ENCODE peak calls at places on chromosomes 12 and 14, in five cellular contexts. M is AG04450, Q is left ventricle myocardium inferior, P is breast epithelium, B is fibroblast of lung. J is an unnamed sample. For H3K9me3, the result is how much of the 10 kb centered on the place peaks cover.

GRCh38 chr12:123734268-123734667 is 22.1 kb downstream of the ATP6V0A2 start:
- DNase-seq in M (no peak), Q (no peak), P (no peak), B (no peak), J (no peak)

GRCh38 chr14:21526672-21527319 is 650 bp upstream of the SALL2 start:
- DNase-seq in M (no peak), Q (no peak), P (no peak), B (no peak), J (no peak)

GRCh38 chr12:89707992-89708792 is 446 bp downstream of the ATP2B1 start:
- DNase-seq in M (no peak), Q (peak), P (peak), B (peak), J (peak)

GRCh38 chr12:23803547-23803946 is 145.9 kb downstream of the SOX5 start:
- DNase-seq in M (no peak), Q (no peak), P (no peak), B (peak), J (no peak)

GRCh38 chr14:73661872-73662271 is 17.1 kb downstream of the DNAL1 start:
- DNase-seq in M (peak), Q (no peak), P (no peak), B (peak), J (no peak)

GRCh38 chr14:65382586-65382985 is 29.9 kb upstream of the FUT8 start:
- DNase-seq in M (no peak), Q (no peak), P (no peak), B (no peak), J (no peak)

GRCh38 chr12:121953695-121954094 is 35.3 kb downstream of the CFAP251 start:
- DNase-seq in M (no peak), Q (no peak), P (no peak), B (no peak), J (no peak)

GRCh38 chr12:96425321-96425720 is 25.1 kb upstream of the CDK17 start:
- DNase-seq in M (peak), Q (no peak), P (no peak), B (peak), J (no peak)

GRCh38 chr12:95006206-95006605 is 2.7 kb upstream of the NDUFA12 start:
- DNase-seq in M (no peak), Q (no peak), P (no peak), B (no peak), J (no peak)

GRCh38 chr12:67080637-67081036 is 188.5 kb upstream of the CAND1 start:
- DNase-seq in M (no peak), Q (no peak), P (no peak), B (no peak), J (no peak)

GRCh38 chr12:103654816-103655215 is 67.7 kb downstream of the STAB2 start:
- DNase-seq in M (no peak), Q (no peak), P (no peak), B (no peak), J (no peak)

GRCh38 chr12:11651377-11651776 is 1.9 kb downstream of the ETV6 start:
- DNase-seq in M (no peak), Q (no peak), P (no peak), B (no peak), J (no peak)

GRCh38 chr12:41509655-41510054 is 321.5 kb downstream of the PDZRN4 start:
- DNase-seq in M (no peak), Q (no peak), P (no peak), B (no peak), J (no peak)

GRCh38 chr12:39722511-39722910 is 102.9 kb upstream of the ABCD2 start:
- DNase-seq in M (no peak), Q (no peak), P (no peak), B (no peak), J (no peak)

GRCh38 chr12:124852329-124852831 is 11.3 kb downstream of the SCARB1 start:
- DNase-seq in M (no peak), Q (peak), P (no peak), B (no peak), J (peak)

GRCh38 chr12:66776974-66777373 is 98.1 kb upstream of the GRIP1 start:
- DNase-seq in M (no peak), Q (no peak), P (no peak), B (no peak), J (no peak)

GRCh38 chr12:89450922-89451321 is 73.7 kb downstream of the GALNT4 start:
- DNase-seq in M (peak), Q (no peak), P (no peak), B (peak), J (no peak)

GRCh38 chr12:46088040-46088439 is 97.7 kb upstream of the SCAF11 start:
- DNase-seq in M (no peak), Q (no peak), P (no peak), B (no peak), J (no peak)

GRCh38 chr12:75553865-75554555 is 42.6 kb upstream of the KRR1 start:
- DNase-seq in M (no peak), Q (no peak), P (no peak), B (peak), J (no peak)

GRCh38 chr14:100664234-100664633 is 62.5 kb upstream of the DLK1 start:
- DNase-seq in M (no peak), Q (no peak), P (no peak), B (no peak), J (no peak)

GRCh38 chr14:22837059-22837749 is 819 bp downstream of the MMP14 start:
- DNase-seq in M (no peak), Q (peak), P (no peak), B (peak), J (peak)

GRCh38 chr14:101076451-101077220 is 173.1 kb upstream of the RTL1 start:
- DNase-seq in M (no peak), Q (no peak), P (peak), B (no peak), J (no peak)

GRCh38 chr12:111216387-111217159 is 152.3 kb downstream of the PHETA1 start:
- DNase-seq in M (no peak), Q (no peak), P (no peak), B (no peak), J (no peak)

GRCh38 chr12:89225808-89226368 is 126.4 kb downstream of the DUSP6 start:
- DNase-seq in M (peak), Q (no peak), P (peak), B (peak), J (no peak)

GRCh38 chr14:85313801-85314207 is 216.1 kb upstream of the FLRT2 start:
- DNase-seq in M (peak), Q (no peak), P (no peak), B (peak), J (no peak)

GRCh38 chr14:29601559-29602109 is 326.0 kb downstream of the PRKD1 start:
- DNase-seq in M (no peak), Q (no peak), P (no peak), B (peak), J (no peak)

GRCh38 chr14:96341323-96341722 is 21.8 kb downstream of the ATG2B start:
- DNase-seq in M (no peak), Q (no peak), P (no peak), B (no peak), J (no peak)

GRCh38 chr12:6613015-6613775 is 6.0 kb upstream of the CHD4 start:
- DNase-seq in M (no peak), Q (peak), P (peak), B (peak), J (peak)

GRCh38 chr12:55727643-55728184 is 1.1 kb downstream of the CD63 start:
- DNase-seq in M (no peak), Q (peak), P (no peak), B (peak), J (peak)

GRCh38 chr12:75437564-75437963 is 43.0 kb upstream of the GLIPR1 start:
- DNase-seq in M (no peak), Q (no peak), P (no peak), B (peak), J (no peak)

GRCh38 chr14:105914738-105915385 is 388.5 kb downstream of the TMEM121 start:
- DNase-seq in M (no peak), Q (peak), P (no peak), B (no peak), J (no peak)

GRCh38 chr14:105919458-105920150 is 393.2 kb downstream of the TMEM121 start:
- DNase-seq in M (no peak), Q (peak), P (no peak), B (no peak), J (peak)

GRCh38 chr14:105913861-105914260 is 387.5 kb downstream of the TMEM121 start:
- DNase-seq in M (no peak), Q (peak), P (no peak), B (no peak), J (no peak)

GRCh38 chr14:105918496-105919262 is 392.3 kb downstream of the TMEM121 start:
- DNase-seq in M (no peak), Q (peak), P (no peak), B (no peak), J (no peak)

DNA sequence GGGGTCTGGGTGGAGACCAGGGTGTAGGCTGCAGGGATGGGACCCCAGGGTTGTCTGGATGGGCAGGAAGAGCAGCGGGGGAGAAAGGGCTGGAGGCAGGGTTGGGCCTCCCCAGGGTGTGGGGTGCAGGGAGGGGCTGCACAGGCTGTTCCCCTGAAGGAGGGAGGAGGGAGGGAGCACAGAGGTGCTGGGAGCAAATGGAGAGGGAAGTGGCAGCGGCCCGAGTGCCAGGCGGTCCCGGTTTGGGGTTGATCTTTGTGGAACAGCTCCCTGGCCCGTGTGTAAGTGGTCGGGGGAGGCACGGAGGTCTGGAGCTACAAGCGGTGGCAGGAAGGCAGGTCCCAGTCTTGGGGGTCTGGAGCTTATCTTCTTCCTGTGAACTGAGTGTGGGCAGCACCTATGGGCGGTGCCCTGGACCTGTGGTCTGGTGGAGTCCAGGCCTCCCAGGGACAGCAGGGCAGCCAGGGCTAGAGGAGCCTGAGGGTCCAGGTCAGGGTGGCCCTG is 391.6 kb downstream of the TMEM121 start:
- DNase-seq in M (no peak), Q (peak), P (no peak), B (no peak), J (peak)
- H3K9me3 ChIP-seq in M (half or more), Q (under half), P (under half), B (under half), J (under half)

DNA sequence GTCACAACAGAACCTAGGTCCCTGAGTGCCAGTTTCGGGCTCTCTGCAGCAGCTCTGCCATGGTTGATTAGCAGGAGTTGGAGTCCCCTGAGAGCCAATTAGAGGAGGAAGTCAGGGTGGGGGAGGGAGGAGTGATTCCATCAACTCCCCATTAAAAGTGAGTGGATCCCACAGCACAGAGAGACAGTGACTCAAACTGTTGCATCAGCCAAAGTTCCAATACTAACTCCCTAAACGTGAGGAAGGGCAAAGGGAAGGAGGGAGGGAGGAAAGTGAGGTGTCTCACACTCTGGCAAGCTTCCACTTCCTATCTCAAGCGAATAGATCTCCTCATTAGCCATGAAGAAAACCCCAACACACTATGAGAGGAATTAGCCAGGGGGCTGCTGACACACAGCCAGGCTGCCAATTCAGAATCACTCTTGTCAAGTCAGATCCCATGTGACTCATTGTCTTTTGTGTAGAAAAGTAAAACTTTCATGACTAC is 23.6 kb downstream of the OR11H4 start:
- DNase-seq in M (no peak), Q (no peak), P (no peak), B (peak), J (no peak)
- H3K4me3 ChIP-seq in M (no peak), Q (no peak), P (no peak), B (no peak), J (no peak)

DNA sequence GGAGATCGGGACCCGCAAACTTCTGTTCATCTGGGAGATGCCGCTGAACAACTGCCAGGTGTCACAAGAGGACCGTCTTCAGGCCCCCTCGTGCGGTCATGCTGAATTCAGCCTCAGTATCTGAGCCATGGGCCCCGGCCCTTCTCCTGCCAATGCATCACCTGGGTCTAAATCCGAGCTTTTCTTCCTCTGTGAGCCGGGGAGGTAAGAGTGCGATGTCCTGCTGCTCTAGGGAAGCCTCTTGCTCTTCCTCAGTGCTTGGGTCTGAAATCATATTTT is 155.8 kb upstream of the FKBP4 start:
- DNase-seq in M (no peak), Q (no peak), P (no peak), B (no peak), J (no peak)
- H3K9me3 ChIP-seq in M (under half), Q (under half), P (under half), B (under half), J (under half)

GRCh38 chr14:59925797-59926196 is 5.9 kb downstream of the LRRC9 start:
- DNase-seq in M (no peak), Q (no peak), P (no peak), B (no peak), J (no peak)

GRCh38 chr14:59919582-59920377 is at the start of gene LRRC9:
- DNase-seq in M (no peak), Q (peak), P (no peak), B (peak), J (peak)

GRCh38 chr14:59918824-59919581 is 941 bp upstream of the LRRC9 start:
- DNase-seq in M (no peak), Q (no peak), P (no peak), B (peak), J (peak)

DNA sequence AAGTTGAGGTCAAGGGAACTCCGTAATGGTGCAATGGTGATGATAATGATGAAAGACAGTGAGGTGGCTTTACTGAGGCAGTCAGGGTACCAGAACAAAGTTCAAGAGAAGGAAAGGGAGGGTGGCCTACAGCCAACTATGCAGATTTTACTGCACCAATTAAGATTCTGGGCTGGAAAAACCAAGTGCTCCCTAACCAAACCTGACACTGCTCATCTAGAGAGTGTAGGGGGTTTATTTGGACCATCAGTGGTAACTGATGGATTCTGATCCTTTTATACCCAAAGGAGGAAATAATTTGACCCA is 387 bp downstream of the LRRC9 start:
- DNase-seq in M (no peak), Q (no peak), P (no peak), B (no peak), J (no peak)
- H3K4me3 ChIP-seq in M (no peak), Q (no peak), P (no peak), B (no peak), J (no peak)

DNA sequence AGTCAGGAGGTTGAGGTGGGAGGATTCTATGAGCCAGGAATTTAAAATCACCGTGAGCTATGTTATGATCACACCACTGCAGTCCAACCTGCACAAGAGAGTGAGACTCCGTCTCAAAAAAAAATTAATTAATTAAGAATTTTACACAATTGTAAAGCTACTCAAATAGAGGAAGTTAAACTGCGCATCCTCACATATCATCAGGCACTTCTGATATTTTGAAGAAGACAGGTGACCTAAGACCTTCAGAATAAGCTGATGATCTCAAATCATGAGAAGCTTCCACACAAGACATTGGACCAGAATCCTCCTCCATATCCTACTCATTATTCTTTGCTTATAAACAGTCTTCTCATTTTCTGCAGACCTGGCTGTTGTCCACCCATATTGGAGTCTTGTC is 800.9 kb downstream of the TMEM121 start:
- DNase-seq in M (no peak), Q (no peak), P (no peak), B (no peak), J (no peak)
- H3K9me3 ChIP-seq in M (under half), Q (under half), P (under half), B (under half), J (under half)

GRCh38 chr12:79547044-79547734 is 143.6 kb downstream of the PAWR start:
- DNase-seq in M (no peak), Q (no peak), P (peak), B (peak), J (no peak)
- H3K4me3 ChIP-seq in M (no peak), Q (no peak), P (no peak), B (no peak), J (no peak)

DNA sequence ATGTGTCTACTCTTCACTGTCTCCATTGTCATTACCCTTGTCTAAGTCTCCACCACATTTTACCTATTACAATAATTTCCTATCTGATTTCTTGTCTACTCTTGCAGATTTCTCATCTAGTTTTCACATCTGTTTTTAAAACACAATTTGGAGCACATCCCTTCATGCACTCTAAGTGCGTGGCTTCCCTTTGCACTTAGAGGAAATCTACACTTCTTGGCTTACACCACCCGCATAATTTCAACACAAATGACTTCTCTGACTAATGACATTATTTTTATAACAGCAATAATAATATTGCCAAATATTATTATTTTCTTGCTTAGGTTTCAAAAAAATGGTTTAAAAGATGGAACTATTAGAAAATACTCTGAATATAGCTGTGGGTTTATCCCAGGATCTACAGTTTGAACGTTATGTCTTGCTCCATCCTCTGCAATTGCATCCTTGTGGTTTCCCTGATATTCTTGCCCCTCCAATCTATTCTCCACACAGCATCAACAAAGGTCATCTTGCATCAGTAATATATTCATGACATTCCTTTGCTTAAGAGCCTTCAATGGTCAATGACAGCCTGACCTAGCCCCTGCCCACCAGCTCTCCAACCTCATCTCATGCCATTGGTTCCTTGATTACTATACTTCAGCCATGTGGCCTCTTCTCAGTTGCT is 153.7 kb downstream of the SLC25A21 start:
- DNase-seq in M (no peak), Q (no peak), P (no peak), B (no peak), J (no peak)
- H3K9me3 ChIP-seq in M (under half), Q (under half), P (under half), B (under half), J (under half)